ENCODE peak calls at places on chromosomes 5 and 9, in six cellular contexts. W is AG04450, Z is lower leg skin, V is cardiac muscle cell, D is neural crest cell, E is uterus. N is an unnamed sample.

GRCh38 chr5:147750065-147750464 is 32.5 kb downstream of the JAKMIP2 start:
- DNase-seq in W (no peak), Z (no peak), V (no peak), D (no peak), E (no peak), N (no peak)

GRCh38 chr9:22040760-22041159 is 31.7 kb upstream of the CDKN2B start:
- DNase-seq in W (no peak), Z (no peak), V (no peak), D (no peak), E (no peak), N (no peak)

GRCh38 chr9:38360880-38361836 is 31.3 kb upstream of the ALDH1B1 start:
- DNase-seq in W (no peak), Z (peak), V (peak), D (no peak), E (no peak), N (no peak)

GRCh38 chr5:170305646-170306025 is 8.1 kb upstream of the LCP2 start:
- DNase-seq in W (no peak), Z (no peak), V (no peak), D (no peak), E (no peak), N (no peak)

GRCh38 chr5:131384616-131385214 is 120.9 kb downstream of the CDC42SE2 start:
- DNase-seq in W (no peak), Z (no peak), V (no peak), D (no peak), E (no peak), N (no peak)

GRCh38 chr5:100505984-100506670 is 29.0 kb upstream of the FAM174A start:
- DNase-seq in W (peak), Z (no peak), V (no peak), D (no peak), E (no peak), N (no peak)

GRCh38 chr9:79581388-79581787 is 9.6 kb downstream of the TLE4 start:
- DNase-seq in W (no peak), Z (no peak), V (no peak), D (no peak), E (no peak), N (no peak)

GRCh38 chr5:1568201-1568979 is 44.6 kb upstream of the LPCAT1 start:
- DNase-seq in W (peak), Z (no peak), V (peak), D (no peak), E (peak), N (no peak)

GRCh38 chr5:43554497-43554896 is 2.4 kb downstream of the PAIP1 start:
- DNase-seq in W (no peak), Z (no peak), V (no peak), D (no peak), E (no peak), N (no peak)

GRCh38 chr5:77015938-77016569 is 14.2 kb upstream of the AGGF1 start:
- DNase-seq in W (peak), Z (no peak), V (peak), D (no peak), E (no peak), N (peak)

GRCh38 chr5:131268758-131269370 is 5.0 kb downstream of the CDC42SE2 start:
- DNase-seq in W (no peak), Z (no peak), V (no peak), D (no peak), E (no peak), N (no peak)

GRCh38 chr5:120803282-120803681 is 339.2 kb downstream of the PRR16 start:
- DNase-seq in W (no peak), Z (no peak), V (no peak), D (no peak), E (no peak), N (no peak)

GRCh38 chr5:71769265-71769664 is 50.2 kb downstream of the CARTPT start:
- DNase-seq in W (no peak), Z (no peak), V (no peak), D (no peak), E (no peak), N (no peak)

GRCh38 chr5:149215478-149216042 is 56.1 kb upstream of the AFAP1L1 start:
- DNase-seq in W (peak), Z (peak), V (no peak), D (no peak), E (peak), N (peak)

GRCh38 chr5:133041910-133042309 is 9.9 kb upstream of the HSPA4 start:
- DNase-seq in W (no peak), Z (no peak), V (no peak), D (no peak), E (no peak), N (no peak)

GRCh38 chr9:132163876-132164603 is 2.2 kb downstream of the NTNG2 start:
- DNase-seq in W (no peak), Z (no peak), V (no peak), D (no peak), E (no peak), N (no peak)

GRCh38 chr9:133995012-133995896 is 3.1 kb upstream of the VAV2 start:
- DNase-seq in W (no peak), Z (no peak), V (no peak), D (no peak), E (no peak), N (no peak)

GRCh38 chr5:179865471-179866240 is 7.0 kb upstream of the MRNIP start:
- DNase-seq in W (no peak), Z (no peak), V (no peak), D (no peak), E (no peak), N (no peak)

GRCh38 chr9:15977438-15977837 is 424.6 kb downstream of the CCDC171 start:
- DNase-seq in W (no peak), Z (no peak), V (no peak), D (no peak), E (no peak), N (no peak)

GRCh38 chr5:139130217-139130616 is 68.0 kb downstream of the SIL1 start:
- DNase-seq in W (no peak), Z (no peak), V (no peak), D (no peak), E (no peak), N (no peak)

GRCh38 chr5:40360685-40361084 is 319.0 kb upstream of the PTGER4 start:
- DNase-seq in W (no peak), Z (no peak), V (no peak), D (no peak), E (no peak), N (no peak)

GRCh38 chr5:119368238-119368630 is 12.4 kb downstream of the TNFAIP8 start:
- DNase-seq in W (no peak), Z (no peak), V (no peak), D (no peak), E (no peak), N (no peak)

GRCh38 chr5:79512692-79513518 is 1.0 kb downstream of the HOMER1 start:
- DNase-seq in W (no peak), Z (no peak), V (peak), D (no peak), E (no peak), N (no peak)
- TF ChIP-seq CTCF in W (no peak), Z (no peak), V (no peak), D (no peak), E (no peak), N (no peak)

GRCh38 chr5:140261403-140262171 is 41.3 kb downstream of the PFDN1 start:
- DNase-seq in W (peak), Z (no peak), V (peak), D (no peak), E (peak), N (peak)
- TF ChIP-seq CTCF in W (peak), Z (no peak), V (peak), D (no peak), E (peak), N (peak)

DNA sequence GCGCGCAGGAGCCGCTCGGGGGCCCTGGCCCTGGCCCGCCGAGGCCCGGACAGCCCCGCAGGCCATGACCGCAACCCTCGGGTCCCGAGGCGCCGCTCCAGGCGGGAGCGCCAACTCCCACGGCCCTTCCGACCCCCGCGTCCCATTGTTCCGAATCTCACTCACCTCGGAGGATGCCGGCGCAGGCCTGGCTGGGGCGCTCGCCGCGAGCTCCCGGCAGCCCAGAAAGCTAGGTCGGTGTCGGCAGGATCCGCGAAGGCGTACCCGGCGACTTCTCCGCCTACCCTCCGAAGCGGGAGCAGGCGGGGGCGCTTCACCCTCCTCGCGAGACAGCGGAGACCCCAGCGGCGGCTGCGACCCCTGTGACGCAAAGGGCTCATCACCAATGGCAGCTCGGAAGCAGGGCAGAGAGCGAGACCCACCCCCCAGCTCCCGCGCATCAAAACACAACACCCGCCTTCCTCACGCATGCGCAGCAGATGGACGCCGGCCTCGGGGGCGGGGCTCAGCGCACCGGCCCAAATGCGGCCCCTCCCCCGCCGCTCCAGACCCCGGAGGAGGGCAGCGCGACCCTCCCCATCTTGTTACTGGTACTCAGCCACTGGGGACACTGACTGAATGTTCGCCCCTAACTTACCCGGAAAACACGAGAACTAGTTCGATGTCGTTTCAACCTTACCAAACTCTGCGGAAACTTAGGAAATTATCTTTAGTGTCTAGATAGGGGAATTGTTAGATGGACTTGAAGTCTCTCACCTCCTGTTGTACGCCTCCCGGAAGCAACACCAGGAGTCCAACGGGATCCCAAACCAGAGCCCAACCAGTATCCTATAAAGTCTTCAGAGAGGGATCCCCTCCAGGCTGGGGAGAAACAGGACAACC is 1.3 kb upstream of the SMIM27 start:
- DNase-seq in W (peak), Z (peak), V (peak), D (peak), E (peak), N (peak)
- TF ChIP-seq CTCF in W (peak), Z (no peak), V (peak), D (peak), E (no peak), N (peak)

GRCh38 chr9:108933641-108934322 is at the start of gene ELP1:
- DNase-seq in W (peak), Z (peak), V (peak), D (peak), E (peak), N (peak)
- TF ChIP-seq CTCF in W (peak), Z (no peak), V (peak), D (no peak), E (peak), N (peak)

DNA sequence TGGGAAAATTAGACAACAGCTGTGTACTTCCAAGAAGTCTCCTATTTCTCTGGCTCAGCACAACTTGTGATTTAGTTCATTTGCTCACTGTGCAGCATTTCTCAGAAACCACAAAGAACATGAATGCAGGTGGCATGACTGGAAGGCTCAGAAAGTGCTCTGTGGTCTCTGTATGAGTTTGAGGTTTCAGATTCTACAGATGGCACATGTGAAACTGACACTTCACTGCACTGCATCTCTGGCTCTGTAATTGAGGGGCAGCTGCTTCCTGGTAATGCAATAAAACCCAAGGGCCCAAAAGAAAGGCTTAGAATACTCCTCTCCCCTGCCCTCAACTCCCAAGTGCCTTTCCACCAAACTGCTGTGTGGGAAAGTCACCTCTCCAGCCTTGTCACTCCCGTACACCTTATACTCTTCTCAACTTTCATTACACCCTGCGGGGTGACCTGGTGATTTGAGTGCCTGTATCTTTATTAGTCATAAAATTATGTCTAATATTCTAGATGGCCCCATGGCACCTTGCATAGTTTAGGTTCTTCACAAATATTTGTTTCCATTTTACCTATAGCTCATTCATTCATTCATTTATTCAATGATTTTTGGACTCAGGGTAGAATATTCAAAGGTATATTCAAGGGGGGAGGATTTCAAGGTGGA is 82.4 kb downstream of the ESM1 start:
- DNase-seq in W (no peak), Z (no peak), V (no peak), D (no peak), E (no peak), N (no peak)
- TF ChIP-seq CTCF in W (peak), Z (no peak), V (no peak), D (no peak), E (no peak), N (no peak)

DNA sequence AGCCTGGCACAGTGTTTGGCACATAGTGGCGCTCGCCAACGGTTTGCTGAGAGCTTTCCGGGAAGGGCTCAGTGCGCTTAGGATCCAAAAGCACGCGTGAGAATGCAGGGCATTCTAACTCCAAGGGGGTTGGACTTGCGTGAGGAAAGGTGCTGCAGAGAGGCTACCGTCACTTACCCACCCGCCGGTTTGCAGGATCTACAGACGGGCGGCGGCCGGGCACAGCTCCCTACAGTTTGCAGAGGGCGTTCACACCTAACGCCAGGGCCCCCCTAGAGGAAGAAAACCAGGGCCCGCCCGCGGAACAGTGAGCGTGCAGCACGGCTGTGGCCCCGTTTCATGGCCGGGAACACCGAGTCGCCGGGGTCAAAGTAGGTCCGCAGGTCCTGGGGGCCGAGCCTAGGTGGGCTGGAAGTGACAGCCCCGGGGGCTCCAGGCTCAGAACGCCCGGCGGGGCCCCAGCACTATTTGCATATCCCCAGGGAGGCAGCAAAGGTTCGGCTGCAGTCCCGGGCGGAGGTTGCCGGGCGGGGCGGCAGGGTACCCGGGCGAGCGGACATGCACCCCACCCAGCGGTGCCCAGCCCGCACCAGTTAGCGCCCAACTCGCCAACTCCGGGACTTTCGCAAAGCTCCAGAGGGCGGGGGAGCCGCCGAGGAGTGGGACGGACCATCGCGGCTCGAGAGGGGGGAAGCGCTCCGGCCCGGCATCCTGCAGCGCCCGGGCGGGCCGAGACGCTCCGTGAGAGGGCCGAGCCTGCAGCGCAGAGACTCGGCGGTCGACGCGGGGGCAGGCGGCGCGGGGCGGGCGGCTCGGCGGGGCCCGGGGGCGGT is 498 bp upstream of the GALNT10 start:
- DNase-seq in W (no peak), Z (peak), V (peak), D (peak), E (peak), N (peak)
- TF ChIP-seq CTCF in W (peak), Z (no peak), V (peak), D (peak), E (no peak), N (peak)

N was measured in heart right ventricle.